ENCODE peak calls at places on chromosomes 11 and 22, in ten cellular contexts. One of them, this sample, is unnamed.

GRCh38 chr11:58495906-58496305 is 12.0 kb downstream of the OR5B21 start:
- DNase-seq in endothelial cell of umbilical vein: no peak
- DNase-seq in spleen: no peak
- DNase-seq in SK-N-SH: no peak
- DNase-seq in prostate gland: no peak
- DNase-seq in K562: no peak
- DNase-seq in HCT116: no peak
- DNase-seq in GM23338: no peak
- DNase-seq in suprapubic skin: no peak
- DNase-seq in stomach: no peak
- DNase-seq in this sample: no peak

GRCh38 chr22:34972498-34972897 is 93.5 kb upstream of the ISX start:
- DNase-seq in prostate gland: no peak
- DNase-seq in spleen: no peak
- DNase-seq in HCT116: no peak
- DNase-seq in K562: no peak
- DNase-seq in SK-N-SH: no peak
- DNase-seq in stomach: no peak
- DNase-seq in endothelial cell of umbilical vein: no peak
- DNase-seq in GM23338: peak
- DNase-seq in suprapubic skin: no peak
- DNase-seq in this sample: no peak

GRCh38 chr22:42299586-42300285 is 29.3 kb upstream of the TCF20 start:
- DNase-seq in GM23338: peak
- DNase-seq in stomach: peak
- DNase-seq in K562: peak
- DNase-seq in SK-N-SH: no peak
- DNase-seq in spleen: peak
- DNase-seq in prostate gland: no peak
- DNase-seq in suprapubic skin: no peak
- DNase-seq in HCT116: no peak
- DNase-seq in endothelial cell of umbilical vein: no peak
- DNase-seq in this sample: peak

GRCh38 chr11:75349540-75350116 is 1.8 kb downstream of the ARRB1 start:
- DNase-seq in K562: peak
- DNase-seq in endothelial cell of umbilical vein: peak
- DNase-seq in suprapubic skin: no peak
- DNase-seq in spleen: peak
- DNase-seq in GM23338: no peak
- DNase-seq in prostate gland: no peak
- DNase-seq in SK-N-SH: no peak
- DNase-seq in stomach: no peak
- DNase-seq in HCT116: no peak
- DNase-seq in this sample: no peak

GRCh38 chr11:31779268-31779879 is 31.7 kb downstream of the PAX6 start:
- DNase-seq in spleen: no peak
- DNase-seq in suprapubic skin: no peak
- DNase-seq in GM23338: no peak
- DNase-seq in K562: no peak
- DNase-seq in endothelial cell of umbilical vein: peak
- DNase-seq in SK-N-SH: no peak
- DNase-seq in prostate gland: no peak
- DNase-seq in stomach: no peak
- DNase-seq in HCT116: no peak
- DNase-seq in this sample: no peak

GRCh38 chr11:81368192-81368591 is 1365.5 kb downstream of the FAM181B start:
- DNase-seq in spleen: peak
- DNase-seq in HCT116: no peak
- DNase-seq in K562: no peak
- DNase-seq in endothelial cell of umbilical vein: no peak
- DNase-seq in suprapubic skin: no peak
- DNase-seq in prostate gland: no peak
- DNase-seq in stomach: no peak
- DNase-seq in SK-N-SH: no peak
- DNase-seq in GM23338: no peak
- DNase-seq in this sample: peak

GRCh38 chr11:128653828-128654231 is 40.0 kb upstream of the FLI1 start:
- DNase-seq in prostate gland: peak
- DNase-seq in spleen: peak
- DNase-seq in GM23338: peak
- DNase-seq in HCT116: no peak
- DNase-seq in K562: no peak
- DNase-seq in stomach: peak
- DNase-seq in endothelial cell of umbilical vein: peak
- DNase-seq in suprapubic skin: no peak
- DNase-seq in SK-N-SH: no peak
- DNase-seq in this sample: no peak

GRCh38 chr22:44931077-44931540 is 78.7 kb downstream of the PHF21B start:
- DNase-seq in suprapubic skin: no peak
- DNase-seq in SK-N-SH: peak
- DNase-seq in stomach: no peak
- DNase-seq in endothelial cell of umbilical vein: no peak
- DNase-seq in K562: no peak
- DNase-seq in prostate gland: no peak
- DNase-seq in spleen: no peak
- DNase-seq in HCT116: no peak
- DNase-seq in GM23338: no peak
- DNase-seq in this sample: peak

GRCh38 chr11:36493332-36493731 is 16.7 kb downstream of the TRAF6 start:
- DNase-seq in endothelial cell of umbilical vein: no peak
- DNase-seq in K562: no peak
- DNase-seq in HCT116: no peak
- DNase-seq in suprapubic skin: no peak
- DNase-seq in GM23338: no peak
- DNase-seq in SK-N-SH: no peak
- DNase-seq in stomach: no peak
- DNase-seq in spleen: no peak
- DNase-seq in prostate gland: no peak
- DNase-seq in this sample: no peak

GRCh38 chr11:36501236-36501635 is 8.8 kb downstream of the TRAF6 start:
- DNase-seq in GM23338: no peak
- DNase-seq in suprapubic skin: no peak
- DNase-seq in stomach: no peak
- DNase-seq in prostate gland: no peak
- DNase-seq in spleen: no peak
- DNase-seq in K562: no peak
- DNase-seq in HCT116: no peak
- DNase-seq in SK-N-SH: no peak
- DNase-seq in endothelial cell of umbilical vein: no peak
- DNase-seq in this sample: no peak

GRCh38 chr11:36499325-36499724 is 10.7 kb downstream of the TRAF6 start:
- DNase-seq in GM23338: no peak
- DNase-seq in SK-N-SH: no peak
- DNase-seq in K562: no peak
- DNase-seq in HCT116: no peak
- DNase-seq in prostate gland: no peak
- DNase-seq in endothelial cell of umbilical vein: no peak
- DNase-seq in stomach: no peak
- DNase-seq in spleen: no peak
- DNase-seq in suprapubic skin: no peak
- DNase-seq in this sample: no peak

GRCh38 chr11:36500315-36500721 is 9.8 kb downstream of the TRAF6 start:
- DNase-seq in SK-N-SH: no peak
- DNase-seq in K562: peak
- DNase-seq in endothelial cell of umbilical vein: peak
- DNase-seq in stomach: no peak
- DNase-seq in HCT116: no peak
- DNase-seq in prostate gland: no peak
- DNase-seq in GM23338: no peak
- DNase-seq in spleen: no peak
- DNase-seq in suprapubic skin: no peak
- DNase-seq in this sample: no peak

DNA sequence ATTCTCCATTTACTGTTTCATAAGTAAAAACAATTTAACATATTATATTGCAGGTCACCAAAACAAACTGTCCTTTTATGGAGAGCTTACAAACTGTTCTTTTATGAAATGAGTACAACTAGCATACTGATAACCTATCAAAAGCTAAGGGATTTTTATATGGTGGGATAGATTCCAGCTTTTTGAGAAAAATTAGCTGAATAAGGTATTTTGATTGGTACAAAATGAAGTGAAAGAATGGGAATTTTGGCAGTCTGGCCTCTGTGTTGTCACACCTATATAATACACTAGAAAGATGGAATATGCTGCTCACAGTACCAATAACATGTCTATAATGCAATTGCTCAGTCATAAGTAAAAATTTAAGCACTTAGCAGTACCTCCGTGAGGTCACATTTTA is 11.4 kb downstream of the TRAF6 start:
- DNase-seq in spleen: no peak
- DNase-seq in suprapubic skin: no peak
- DNase-seq in GM23338: no peak
- DNase-seq in HCT116: no peak
- DNase-seq in endothelial cell of umbilical vein: no peak
- DNase-seq in SK-N-SH: no peak
- DNase-seq in K562: no peak
- DNase-seq in prostate gland: no peak
- DNase-seq in stomach: no peak
- DNase-seq in this sample: no peak
- TF ChIP-seq CTCF in spleen: no peak
- TF ChIP-seq CTCF in suprapubic skin: no peak
- TF ChIP-seq CTCF in GM23338: no peak
- TF ChIP-seq CTCF in HCT116: no peak
- TF ChIP-seq CTCF in endothelial cell of umbilical vein: no peak
- TF ChIP-seq CTCF in SK-N-SH: no peak
- TF ChIP-seq CTCF in K562: no peak
- TF ChIP-seq CTCF in prostate gland: no peak
- TF ChIP-seq CTCF in stomach: no peak
- TF ChIP-seq CTCF in this sample: no peak

DNA sequence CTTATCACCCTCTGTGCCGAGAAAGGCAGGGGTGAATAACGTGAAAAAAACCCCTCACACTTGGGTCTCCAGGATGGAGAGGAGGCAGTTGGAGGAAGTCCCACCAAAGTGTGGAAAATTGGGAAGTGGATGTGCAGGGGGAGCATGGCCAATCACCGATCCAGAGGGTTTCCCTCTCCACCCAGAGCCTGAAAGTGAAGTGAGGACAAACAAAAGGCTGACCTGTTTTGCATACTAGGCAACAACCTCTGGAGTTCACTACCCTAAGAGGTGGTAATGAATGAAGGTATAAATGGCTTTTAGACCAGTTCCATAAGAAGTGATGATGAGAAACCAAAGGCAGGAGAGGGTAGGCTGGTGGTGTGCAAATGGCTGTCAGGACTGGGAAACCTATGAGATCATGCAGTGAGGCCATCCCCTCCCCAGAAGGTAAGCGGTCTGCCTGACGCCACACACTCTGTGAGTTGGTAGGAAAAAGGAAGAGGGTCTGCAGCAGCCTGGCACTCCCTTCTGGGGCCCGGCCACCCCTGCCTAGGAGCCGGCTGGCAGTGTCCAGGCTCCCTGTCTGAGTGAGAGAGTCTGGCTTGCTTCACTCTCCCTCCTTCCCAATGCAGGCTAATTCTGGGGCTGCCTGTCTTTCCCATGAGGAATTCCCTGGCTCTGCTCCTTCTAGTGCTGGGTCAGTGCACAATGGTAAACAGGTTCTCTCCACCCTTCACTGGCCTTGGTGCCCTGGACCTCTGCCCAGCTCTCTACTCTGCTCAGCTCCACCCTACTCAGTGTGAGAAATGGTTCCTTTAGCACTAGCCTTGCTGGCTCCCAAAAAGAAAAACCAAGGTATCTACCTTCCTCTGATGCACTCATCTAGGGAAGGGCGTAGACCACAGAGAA is 15.6 kb downstream of the TBC1D10A start:
- DNase-seq in endothelial cell of umbilical vein: no peak
- DNase-seq in HCT116: no peak
- DNase-seq in SK-N-SH: no peak
- DNase-seq in stomach: peak
- DNase-seq in GM23338: no peak
- DNase-seq in prostate gland: peak
- DNase-seq in suprapubic skin: no peak
- DNase-seq in spleen: no peak
- DNase-seq in K562: no peak
- DNase-seq in this sample: peak
- TF ChIP-seq POLR2AphosphoS5 in endothelial cell of umbilical vein: no peak
- TF ChIP-seq POLR2AphosphoS5 in HCT116: no peak
- TF ChIP-seq POLR2AphosphoS5 in SK-N-SH: no peak
- TF ChIP-seq POLR2AphosphoS5 in stomach: peak
- TF ChIP-seq POLR2AphosphoS5 in GM23338: no peak
- TF ChIP-seq POLR2AphosphoS5 in prostate gland: peak
- TF ChIP-seq POLR2AphosphoS5 in suprapubic skin: no peak
- TF ChIP-seq POLR2AphosphoS5 in spleen: peak
- TF ChIP-seq POLR2AphosphoS5 in K562: no peak
- TF ChIP-seq POLR2AphosphoS5 in this sample: peak

DNA sequence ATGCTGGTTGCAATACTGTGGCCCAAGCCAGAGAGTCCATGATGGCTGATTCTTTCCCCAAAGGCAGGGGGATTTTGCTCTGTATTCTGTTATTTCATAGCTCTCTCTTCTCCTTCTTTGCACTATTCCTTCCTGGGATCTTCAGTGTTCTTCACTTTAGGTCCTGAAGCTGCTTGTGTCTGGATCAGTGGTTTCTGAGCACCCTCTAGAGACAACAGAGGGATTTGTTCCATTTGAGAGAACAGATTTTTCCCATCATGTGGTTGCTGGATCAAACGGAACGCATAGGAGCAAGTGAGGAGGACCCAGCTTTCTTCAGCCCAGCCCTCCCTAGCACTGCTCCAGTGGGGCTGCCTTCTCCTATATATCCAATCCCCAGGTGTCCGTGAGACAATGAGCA is 68.7 kb upstream of the SYN3 start:
- DNase-seq in prostate gland: no peak
- DNase-seq in K562: no peak
- DNase-seq in SK-N-SH: peak
- DNase-seq in suprapubic skin: no peak
- DNase-seq in stomach: no peak
- DNase-seq in HCT116: no peak
- DNase-seq in endothelial cell of umbilical vein: no peak
- DNase-seq in GM23338: peak
- DNase-seq in spleen: no peak
- DNase-seq in this sample: no peak
- TF ChIP-seq CTCF in prostate gland: no peak
- TF ChIP-seq CTCF in K562: peak
- TF ChIP-seq CTCF in SK-N-SH: no peak
- TF ChIP-seq CTCF in suprapubic skin: no peak
- TF ChIP-seq CTCF in stomach: no peak
- TF ChIP-seq CTCF in HCT116: no peak
- TF ChIP-seq CTCF in endothelial cell of umbilical vein: no peak
- TF ChIP-seq CTCF in GM23338: peak
- TF ChIP-seq CTCF in spleen: no peak
- TF ChIP-seq CTCF in this sample: no peak

GRCh38 chr22:46737105-46737975 is 712 bp downstream of the CERK start:
- DNase-seq in GM23338: peak
- DNase-seq in stomach: no peak
- DNase-seq in prostate gland: no peak
- DNase-seq in spleen: peak
- DNase-seq in HCT116: no peak
- DNase-seq in suprapubic skin: no peak
- DNase-seq in SK-N-SH: no peak
- DNase-seq in K562: peak
- DNase-seq in endothelial cell of umbilical vein: peak
- DNase-seq in this sample: no peak

GRCh38 chr22:46736705-46737104 is 1.3 kb downstream of the CERK start:
- DNase-seq in suprapubic skin: no peak
- DNase-seq in SK-N-SH: no peak
- DNase-seq in prostate gland: no peak
- DNase-seq in GM23338: no peak
- DNase-seq in HCT116: no peak
- DNase-seq in K562: no peak
- DNase-seq in stomach: no peak
- DNase-seq in endothelial cell of umbilical vein: no peak
- DNase-seq in spleen: no peak
- DNase-seq in this sample: no peak

GRCh38 chr22:46735747-46736608 is 2.1 kb downstream of the CERK start:
- DNase-seq in endothelial cell of umbilical vein: peak
- DNase-seq in spleen: no peak
- DNase-seq in K562: no peak
- DNase-seq in prostate gland: no peak
- DNase-seq in SK-N-SH: peak
- DNase-seq in suprapubic skin: no peak
- DNase-seq in GM23338: peak
- DNase-seq in stomach: no peak
- DNase-seq in HCT116: no peak
- DNase-seq in this sample: no peak

GRCh38 chr22:46732513-46732912 is 5.5 kb downstream of the CERK start:
- DNase-seq in stomach: no peak
- DNase-seq in GM23338: no peak
- DNase-seq in spleen: no peak
- DNase-seq in endothelial cell of umbilical vein: no peak
- DNase-seq in prostate gland: no peak
- DNase-seq in suprapubic skin: no peak
- DNase-seq in K562: no peak
- DNase-seq in SK-N-SH: no peak
- DNase-seq in HCT116: no peak
- DNase-seq in this sample: no peak

GRCh38 chr22:46734830-46735453 is 3.1 kb downstream of the CERK start:
- DNase-seq in K562: no peak
- DNase-seq in HCT116: no peak
- DNase-seq in SK-N-SH: no peak
- DNase-seq in stomach: peak
- DNase-seq in spleen: peak
- DNase-seq in endothelial cell of umbilical vein: peak
- DNase-seq in GM23338: no peak
- DNase-seq in prostate gland: no peak
- DNase-seq in suprapubic skin: no peak
- DNase-seq in this sample: peak
- TF ChIP-seq POLR2AphosphoS5 in K562: no peak
- TF ChIP-seq POLR2AphosphoS5 in HCT116: no peak
- TF ChIP-seq POLR2AphosphoS5 in SK-N-SH: no peak
- TF ChIP-seq POLR2AphosphoS5 in stomach: no peak
- TF ChIP-seq POLR2AphosphoS5 in spleen: peak
- TF ChIP-seq POLR2AphosphoS5 in endothelial cell of umbilical vein: no peak
- TF ChIP-seq POLR2AphosphoS5 in GM23338: no peak
- TF ChIP-seq POLR2AphosphoS5 in prostate gland: no peak
- TF ChIP-seq POLR2AphosphoS5 in suprapubic skin: no peak
- TF ChIP-seq POLR2AphosphoS5 in this sample: no peak